ENCODE peak calls at places on chromosomes 2 and 18, in five cellular contexts. E is sigmoid colon; R is body of pancreas; Q is lower lobe of right lung; W is CD8-positive, alpha-beta T cell. J is an unnamed sample. For H3K4me1, the result is how much of the 10 kb centered on the place peaks cover.

GRCh38 chr2:215499330-215499729 is 63.5 kb upstream of the FN1 start:
- DNase-seq in E (no peak), R (no peak), Q (no peak), W (no peak), J (no peak)

GRCh38 chr2:179422037-179422643 is 157.5 kb upstream of the SESTD1 start:
- DNase-seq in E (peak), R (peak), Q (peak), W (no peak), J (peak)

GRCh38 chr2:178285287-178285615 is 90.9 kb downstream of the OSBPL6 start:
- DNase-seq in E (no peak), R (no peak), Q (no peak), W (no peak), J (no peak)

GRCh38 chr2:144201868-144202468 is 318.0 kb downstream of the ZEB2 start:
- DNase-seq in E (no peak), R (no peak), Q (no peak), W (no peak), J (no peak)

GRCh38 chr2:221075203-221075602 is 496.9 kb downstream of the EPHA4 start:
- DNase-seq in E (no peak), R (no peak), Q (no peak), W (no peak), J (no peak)

GRCh38 chr2:108978709-108979111 is 10.3 kb downstream of the EDAR start:
- DNase-seq in E (no peak), R (no peak), Q (no peak), W (no peak), J (no peak)

GRCh38 chr2:129767346-129767745 is 212.1 kb upstream of the RAB6C start:
- DNase-seq in E (no peak), R (no peak), Q (no peak), W (no peak), J (no peak)

GRCh38 chr2:106108351-106108750 is 85.8 kb downstream of the UXS1 start:
- DNase-seq in E (no peak), R (no peak), Q (no peak), W (no peak), J (no peak)

GRCh38 chr2:199261221-199261620 is 196.5 kb downstream of the SATB2 start:
- DNase-seq in E (no peak), R (no peak), Q (no peak), W (no peak), J (no peak)

GRCh38 chr2:6679481-6679880 is 186.2 kb downstream of the CMPK2 start:
- DNase-seq in E (no peak), R (no peak), Q (no peak), W (no peak), J (no peak)

GRCh38 chr2:66236067-66236705 is 198.7 kb upstream of the MEIS1 start:
- DNase-seq in E (peak), R (no peak), Q (no peak), W (no peak), J (no peak)

GRCh38 chr18:48263913-48264506 is 145.2 kb downstream of the ZBTB7C start:
- DNase-seq in E (no peak), R (no peak), Q (no peak), W (no peak), J (no peak)

GRCh38 chr2:10768063-10768507 is 44.5 kb downstream of the PDIA6 start:
- DNase-seq in E (peak), R (no peak), Q (no peak), W (no peak), J (peak)

GRCh38 chr2:27735263-27735904 is 36.1 kb upstream of the MRPL33 start:
- DNase-seq in E (peak), R (peak), Q (peak), W (peak), J (peak)

GRCh38 chr2:73116182-73116960 is 3.6 kb upstream of the RAB11FIP5 start:
- DNase-seq in E (no peak), R (no peak), Q (no peak), W (no peak), J (no peak)

GRCh38 chr2:29073913-29074312 is 410 bp downstream of the PCARE start:
- DNase-seq in E (no peak), R (no peak), Q (no peak), W (no peak), J (no peak)

DNA sequence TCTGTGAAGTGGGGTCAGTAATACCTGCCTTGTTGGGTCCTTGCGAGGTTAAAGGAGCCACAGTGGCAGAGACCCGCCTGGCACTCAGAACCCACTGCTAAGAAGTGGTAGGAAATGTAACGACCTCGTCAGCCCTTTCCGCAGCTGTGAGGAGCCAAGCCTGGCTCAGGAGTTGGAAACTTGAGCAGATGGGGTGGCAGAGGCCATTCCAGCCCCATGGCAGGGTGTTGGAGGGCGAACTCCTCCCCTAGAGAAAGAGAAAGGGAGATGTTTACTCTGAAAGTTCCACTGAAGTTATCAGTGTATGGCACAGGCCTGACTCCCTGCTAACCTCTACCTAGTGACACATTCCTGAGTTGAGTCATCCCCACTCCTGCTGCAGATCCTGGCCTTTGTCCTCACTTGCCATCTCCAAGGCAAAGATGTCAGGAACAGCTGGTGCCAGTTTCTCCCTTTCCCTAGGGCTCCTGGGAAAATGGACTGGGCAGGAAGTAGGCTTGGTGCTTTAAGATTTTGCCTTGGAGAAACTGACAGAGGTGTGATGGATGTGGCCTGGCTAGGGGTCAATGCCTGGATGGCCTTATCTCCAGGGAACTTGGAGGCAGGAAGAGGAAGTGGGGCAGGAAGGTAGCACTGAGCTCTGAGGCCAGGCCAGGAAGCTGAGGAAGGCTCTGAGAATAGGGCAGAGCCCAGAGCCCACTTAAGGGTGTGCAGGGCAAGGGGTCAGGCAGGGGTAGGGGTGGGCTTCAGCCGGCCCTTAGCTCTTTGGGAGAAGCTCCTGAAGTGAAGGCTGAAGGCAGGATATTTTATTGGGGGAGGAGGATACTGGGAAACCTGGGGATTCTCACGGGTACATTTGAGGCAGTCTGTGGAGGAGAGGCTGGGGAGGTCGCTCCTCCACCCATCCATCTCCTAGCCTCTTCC is 888 bp downstream of the VAMP5 start:
- DNase-seq in E (peak), R (peak), Q (peak), W (peak), J (peak)
- H3K4me1 ChIP-seq in E (under half), R (half or more), Q (half or more), W (under half), J (under half)

DNA sequence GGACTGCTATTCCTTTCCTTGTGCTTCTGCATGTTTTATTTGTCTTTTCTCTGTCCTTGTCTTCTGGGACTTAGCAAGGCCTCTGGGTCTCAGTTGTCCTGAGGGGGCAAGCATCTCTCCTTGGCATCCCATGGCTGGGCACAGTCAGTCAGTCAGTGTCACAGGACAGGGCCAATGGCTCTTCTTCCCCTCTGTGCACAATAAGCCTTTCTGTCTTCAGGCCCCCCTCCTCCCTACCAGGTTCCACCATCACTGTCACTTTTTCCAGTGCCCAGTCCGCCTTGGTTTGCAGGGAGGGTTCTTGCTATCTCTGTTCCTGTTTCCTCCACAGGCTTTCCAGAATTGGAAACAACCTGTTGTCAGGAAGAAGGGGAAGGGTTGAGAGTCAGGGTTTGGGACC is 1.8 kb upstream of the VAMP5 start:
- DNase-seq in E (peak), R (no peak), Q (no peak), W (no peak), J (no peak)
- H3K4me1 ChIP-seq in E (under half), R (half or more), Q (half or more), W (under half), J (under half)

GRCh38 chr2:32697156-32697555 is 69.3 kb downstream of the TTC27 start:
- DNase-seq in E (no peak), R (no peak), Q (no peak), W (no peak), J (no peak)

GRCh38 chr2:32688511-32688910 is 60.7 kb downstream of the TTC27 start:
- DNase-seq in E (no peak), R (no peak), Q (no peak), W (no peak), J (no peak)

GRCh38 chr2:32691678-32692077 is 63.8 kb downstream of the TTC27 start:
- DNase-seq in E (no peak), R (no peak), Q (no peak), W (no peak), J (no peak)
- H3K4me1 ChIP-seq in E (under half), R (under half), Q (under half), W (under half), J (under half)

DNA sequence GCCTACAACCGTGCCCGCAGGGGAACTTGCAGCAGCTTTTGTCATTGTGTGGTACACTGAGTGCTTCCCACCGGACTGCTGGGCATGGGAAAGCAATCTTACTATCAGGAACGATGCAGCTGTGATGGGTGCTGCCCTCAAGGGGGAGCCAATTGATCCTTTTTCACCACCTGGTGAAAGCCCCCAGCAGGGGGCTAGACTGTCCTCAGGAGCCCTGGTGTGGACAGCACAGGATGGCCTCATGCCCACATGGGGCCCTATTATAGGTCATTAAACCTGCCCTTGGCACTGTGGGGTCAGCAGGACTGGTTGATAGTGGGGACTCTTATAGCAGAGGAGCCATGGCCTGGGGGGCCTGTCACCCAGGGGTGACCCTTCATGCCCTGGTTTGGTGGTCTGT is 172.2 kb downstream of the GLI2 start:
- DNase-seq in E (no peak), R (no peak), Q (peak), W (no peak), J (no peak)
- H3K4me1 ChIP-seq in E (under half), R (under half), Q (under half), W (under half), J (under half)

GRCh38 chr2:47208852-47209606 is 53.9 kb upstream of the STPG4 start:
- DNase-seq in E (no peak), R (no peak), Q (no peak), W (no peak), J (no peak)
- H3K4me1 ChIP-seq in E (under half), R (under half), Q (under half), W (under half), J (under half)

DNA sequence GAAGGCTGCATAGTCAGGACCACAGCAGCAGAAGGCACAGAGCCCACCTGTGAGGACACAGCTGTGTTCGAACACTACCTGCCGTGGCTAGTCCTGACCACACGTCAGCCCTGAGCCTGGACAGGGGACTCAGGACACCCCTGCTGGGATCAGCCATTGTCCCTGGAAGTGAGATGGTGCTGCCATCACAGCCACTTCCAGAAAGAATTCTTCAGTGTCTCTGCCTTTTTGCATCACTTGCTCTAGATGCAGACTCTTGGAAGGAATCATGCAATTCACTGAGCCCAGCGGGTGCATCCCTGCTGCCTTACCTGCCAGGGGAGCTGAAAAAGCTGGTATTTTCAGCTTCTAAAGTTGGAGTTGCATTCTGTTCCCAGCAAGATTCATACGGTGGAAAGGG is 49.3 kb downstream of the LAMA3 start:
- DNase-seq in E (no peak), R (no peak), Q (no peak), W (no peak), J (no peak)
- H3K4me1 ChIP-seq in E (under half), R (under half), Q (under half), W (under half), J (under half)

DNA sequence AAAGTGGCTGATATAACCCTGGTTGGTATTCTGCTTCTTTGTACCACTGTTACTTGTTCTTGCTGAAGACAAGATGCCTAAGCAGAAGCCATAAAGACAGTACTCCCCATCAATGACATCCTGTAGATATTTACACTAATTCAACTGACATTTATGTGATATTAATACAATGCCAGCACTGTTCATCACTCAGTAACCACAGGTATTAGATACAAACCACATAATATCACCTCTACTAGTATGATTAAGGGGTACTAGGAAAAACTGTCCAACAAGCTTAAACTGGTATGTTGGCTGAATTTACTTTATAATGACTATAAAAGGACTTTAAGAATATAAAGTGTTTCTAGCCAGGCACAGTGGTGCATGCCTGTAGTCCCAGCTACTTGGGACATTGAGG is 65.8 kb downstream of the RTN4 start:
- DNase-seq in E (no peak), R (no peak), Q (no peak), W (no peak), J (no peak)
- H3K4me1 ChIP-seq in E (under half), R (half or more), Q (half or more), W (under half), J (under half)

DNA sequence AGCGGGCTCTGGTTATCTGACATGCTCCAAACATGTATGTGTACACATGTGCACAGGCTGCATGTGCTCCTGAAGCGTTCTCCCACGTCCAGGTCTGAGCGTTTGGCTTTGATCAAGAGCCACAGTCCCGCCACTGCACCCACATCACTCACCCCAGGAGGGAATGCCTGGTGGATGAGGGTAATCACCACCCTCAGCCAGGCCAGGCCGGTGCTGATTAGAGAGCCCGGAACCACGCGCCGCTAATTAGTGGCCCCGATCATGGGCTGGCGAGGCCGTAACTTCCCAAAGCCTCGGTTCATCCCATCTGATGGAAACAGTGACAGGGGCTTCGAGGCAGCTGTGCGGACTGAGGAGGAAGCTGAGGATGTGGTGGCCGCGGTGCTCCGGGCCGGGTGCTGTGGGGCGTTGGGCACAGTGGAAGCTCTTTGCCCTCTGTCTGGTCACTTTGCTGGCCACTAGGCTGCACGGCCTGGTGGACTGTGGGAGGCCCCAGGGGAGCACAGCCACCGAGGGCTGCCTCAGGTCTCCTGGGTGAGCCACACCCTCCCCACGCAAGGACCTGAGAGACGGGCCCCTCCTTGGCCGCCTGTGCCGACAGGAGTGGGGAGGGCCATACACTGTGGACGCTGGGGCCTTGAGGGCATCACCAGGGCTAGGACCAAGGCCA is 219.4 kb downstream of the TWIST2 start:
- DNase-seq in E (no peak), R (no peak), Q (peak), W (no peak), J (no peak)
- H3K4me1 ChIP-seq in E (under half), R (under half), Q (under half), W (under half), J (under half)

J was measured in mucosa of descending colon.